ENCODE peak calls at places on chromosome 20, in four cellular contexts. L is mammary epithelial cell, E is IMR-90, D is HepG2. X is an unnamed sample.

GRCh38 chr20:49712918-49713778 is 530 bp downstream of the B4GALT5 start:
- DNase-seq in E (peak; percentile 17), D (no peak), L (no peak), X (no peak)

GRCh38 chr20:52219441-52219840 is 27.9 kb upstream of the ZFP64 start:
- DNase-seq in L (no peak), D (peak; percentile 37), E (peak; percentile 2), X (peak; percentile 8)

GRCh38 chr20:25460591-25461280 is 53.3 kb downstream of the GINS1 start:
- DNase-seq in E (no peak), D (no peak), L (no peak), X (no peak)

GRCh38 chr20:62924567-62925419 is 1.5 kb downstream of the DIDO1 start:
- DNase-seq in L (peak; percentile 79), E (peak; percentile 34), D (peak; percentile 56), X (no peak)

GRCh38 chr20:25044660-25045342 is 13.1 kb downstream of the ACSS1 start:
- DNase-seq in L (no peak), D (no peak), E (no peak), X (no peak)

GRCh38 chr20:6824401-6824800 is 56.9 kb downstream of the BMP2 start:
- DNase-seq in L (no peak), E (no peak), D (no peak), X (no peak)

GRCh38 chr20:1934162-1934561 is 39.0 kb downstream of the SIRPA start:
- DNase-seq in E (peak; percentile 90), L (peak; percentile 52), D (no peak), X (no peak)

GRCh38 chr20:61664741-61665320 is 400.9 kb downstream of the TAF4 start:
- DNase-seq in E (no peak), L (no peak), D (no peak), X (no peak)

GRCh38 chr20:50136822-50137599 is 16.5 kb downstream of the PEDS1 start:
- DNase-seq in D (no peak), E (peak; percentile 59), L (peak; percentile 61), X (no peak)

GRCh38 chr20:17971571-17972013 is 2.8 kb downstream of the MGME1 start:
- DNase-seq in D (peak; percentile 80), E (peak; percentile 57), L (peak; percentile 40), X (no peak)

GRCh38 chr20:723756-724155 is 44.5 kb downstream of the SLC52A3 start:
- DNase-seq in E (no peak), D (no peak), L (peak; percentile 66), X (no peak)

GRCh38 chr20:62795023-62795761 is 1.1 kb upstream of the MRGBP start:
- DNase-seq in E (peak; percentile 49), L (peak; percentile 53), D (peak; percentile 77), X (no peak)

GRCh38 chr20:3106658-3107463 is 22.3 kb upstream of the AVP start:
- DNase-seq in D (peak; percentile 68), L (no peak), E (no peak), X (no peak)

GRCh38 chr20:15951711-15952110 is 621.5 kb downstream of the KIF16B start:
- DNase-seq in D (no peak), L (peak; percentile 37), E (no peak), X (no peak)

GRCh38 chr20:35226775-35227681 is 538 bp downstream of the MMP24 start:
- DNase-seq in E (peak; percentile 34), L (peak; percentile 23), D (peak; percentile 35), X (no peak)

GRCh38 chr20:2751868-2752630 is 48.4 kb downstream of the CPXM1 start:
- DNase-seq in E (no peak), D (no peak), L (no peak), X (no peak)

GRCh38 chr20:62666736-62667529 is 24.6 kb downstream of the SLCO4A1 start:
- DNase-seq in D (peak; percentile 100), E (peak; percentile 20), L (peak; percentile 88), X (no peak)

GRCh38 chr20:53390780-53391179 is 202.9 kb downstream of the ZNF217 start:
- DNase-seq in E (no peak), D (no peak), L (no peak), X (no peak)

GRCh38 chr20:37347347-37347823 is 1.4 kb downstream of the SRC start:
- DNase-seq in L (no peak), D (no peak), E (no peak), X (no peak)

GRCh38 chr20:37349517-37350491 is 3.9 kb downstream of the SRC start:
- DNase-seq in D (no peak), L (no peak), E (peak; percentile 17), X (no peak)

GRCh38 chr20:37348643-37349516 is 2.9 kb downstream of the SRC start:
- DNase-seq in D (no peak), E (no peak), L (no peak), X (no peak)

GRCh38 chr20:37346526-37347346 is 796 bp downstream of the SRC start:
- DNase-seq in D (no peak), E (no peak), L (no peak), X (no peak)

GRCh38 chr20:37347891-37348642 is 2.1 kb downstream of the SRC start:
- DNase-seq in L (no peak), D (no peak), E (no peak), X (no peak)
- H3K9ac ChIP-seq in L (no peak overlapping the region), D (no peak overlapping the region), E (no peak overlapping the region), X (no peak overlapping the region)

GRCh38 chr20:31879143-31879987 is 8.9 kb downstream of the TTLL9 start:
- DNase-seq in L (peak; percentile 91), D (peak; percentile 98), E (peak; percentile 92), X (peak; percentile 84)
- H3K9ac ChIP-seq in L (peak overlapping the region; percentile 67), D (peak overlapping the region; percentile 60), E (peak overlapping the region; percentile 71), X (peak overlapping the region; percentile 61)

GRCh38 chr20:37988555-37988954 is 44.7 kb downstream of the TTI1 start:
- DNase-seq in L (no peak), E (no peak), D (no peak), X (no peak)

GRCh38 chr20:37989601-37990001 is 43.7 kb downstream of the TTI1 start:
- DNase-seq in E (no peak), D (no peak), L (peak; percentile 14), X (no peak)

GRCh38 chr20:37991506-37992302 is 41.6 kb downstream of the TTI1 start:
- DNase-seq in E (no peak), D (no peak), L (no peak), X (no peak)

GRCh38 chr20:37992802-37993538 is 40.3 kb downstream of the TTI1 start:
- DNase-seq in E (peak; percentile 78), D (peak; percentile 55), L (peak; percentile 82), X (no peak)

GRCh38 chr20:37990571-37991151 is 42.6 kb downstream of the TTI1 start:
- DNase-seq in D (peak; percentile 40), E (peak; percentile 78), L (peak; percentile 91), X (no peak)
- H3K9ac ChIP-seq in D (no peak overlapping the region), E (no peak overlapping the region), L (peak overlapping the region; percentile 20), X (no peak overlapping the region)

DNA sequence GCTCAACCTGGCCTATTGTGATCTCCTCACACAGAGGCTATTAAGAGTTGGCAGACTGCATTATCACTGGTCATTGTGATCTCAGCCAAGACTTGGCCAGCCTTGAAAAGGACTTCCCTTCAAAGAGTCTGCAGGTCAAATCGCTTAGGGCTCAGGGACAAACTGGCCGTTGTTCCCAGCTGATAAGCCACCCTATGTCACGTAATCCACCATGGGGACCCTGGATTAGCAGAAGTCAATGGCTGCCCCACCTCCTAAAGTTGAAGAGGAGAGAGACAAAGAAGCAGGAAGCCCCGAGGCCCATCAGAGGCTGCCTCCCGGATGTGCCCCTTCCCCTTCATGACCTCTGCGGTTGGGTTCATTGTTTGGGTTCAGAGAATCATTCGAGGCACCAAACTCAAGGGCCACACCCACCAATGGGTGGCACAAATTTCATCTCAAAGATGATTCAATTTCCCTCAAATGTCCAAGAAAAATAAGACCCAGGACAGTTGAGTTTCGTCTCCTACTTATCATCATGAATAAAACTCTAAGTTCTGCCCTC is 56.6 kb downstream of the BPIFB1 start:
- DNase-seq in L (no peak), E (no peak), D (peak; percentile 90), X (no peak)
- H3K9ac ChIP-seq in L (no peak overlapping the region), E (no peak overlapping the region), D (peak overlapping the region; percentile 17), X (no peak overlapping the region)

GRCh38 chr20:41454250-41454649 is 87.6 kb upstream of the EMILIN3 start:
- DNase-seq in L (no peak), D (no peak), E (no peak), X (no peak)

GRCh38 chr20:41456341-41456740 is 89.7 kb upstream of the EMILIN3 start:
- DNase-seq in E (peak; percentile 77), D (no peak), L (no peak), X (no peak)

GRCh38 chr20:41452226-41452625 is 85.6 kb upstream of the EMILIN3 start:
- DNase-seq in E (no peak), D (no peak), L (no peak), X (no peak)

GRCh38 chr20:41457173-41457857 is 90.7 kb upstream of the EMILIN3 start:
- DNase-seq in L (no peak), D (no peak), E (no peak), X (no peak)

DNA sequence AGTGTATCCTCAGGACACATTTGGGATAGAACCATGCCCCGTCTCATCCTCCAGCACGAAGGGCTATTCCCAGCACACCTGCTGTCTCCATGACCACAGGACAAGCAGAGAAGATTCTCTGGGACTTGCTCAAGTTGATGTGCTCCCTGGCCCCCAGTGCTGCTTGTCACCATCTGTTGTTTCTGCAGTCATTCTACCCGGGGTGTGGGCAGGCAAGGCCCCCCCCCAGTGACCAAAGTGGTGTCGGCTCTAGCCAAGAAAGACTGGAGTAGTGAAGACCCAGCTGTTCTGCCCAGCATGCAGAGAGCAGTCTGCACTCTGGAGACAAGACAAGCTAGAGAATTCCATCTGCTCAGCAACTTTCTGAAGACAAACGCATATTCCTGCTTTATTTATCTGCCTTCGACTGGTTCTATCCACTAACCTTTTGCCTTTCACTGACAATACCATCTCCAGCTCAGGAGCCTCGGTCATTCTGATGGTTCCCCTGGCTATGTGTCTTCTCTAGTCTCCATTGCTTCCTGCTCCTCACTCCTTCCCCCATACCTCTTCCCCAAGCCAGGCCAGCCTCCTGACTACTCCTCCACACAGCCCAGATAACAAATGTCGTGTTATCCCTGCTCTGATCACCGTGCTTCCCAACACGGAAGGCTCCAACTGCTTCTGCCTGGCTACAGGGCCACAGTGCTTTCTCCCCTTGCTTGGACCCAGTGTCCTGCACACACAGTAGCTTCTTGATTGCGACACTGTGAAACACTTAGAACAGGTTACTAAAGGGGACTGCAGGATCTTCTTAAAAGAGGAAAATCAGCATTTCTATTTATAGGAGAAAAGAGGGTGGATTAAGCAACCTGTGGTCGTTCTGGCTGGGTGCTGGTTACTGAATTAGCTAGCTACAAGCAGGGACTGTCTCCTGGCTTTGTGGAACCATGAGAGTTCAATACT is 86.7 kb upstream of the EMILIN3 start:
- DNase-seq in D (no peak), E (no peak), L (no peak), X (no peak)
- H3K9ac ChIP-seq in D (no peak overlapping the region), E (no peak overlapping the region), L (no peak overlapping the region), X (no peak overlapping the region)